ENCODE peak calls at places on chromosomes 12 and 14, in ten cellular contexts. C is adrenal gland, I is HCT116, O is OCI-LY7, R is mucosa of descending colon, P is transverse colon, K is PC-3, Q is small intestine, L is mesendoderm, N is sigmoid colon. S is an unnamed sample.
A peak's percentile ranks its signal among the peaks of the same experiment; 100 is the strongest.

GRCh38 chr14:90293766-90294471 is 37.6 kb downstream of the PSMC1 start:
- DNase-seq in C (no peak), I (no peak), O (no peak), R (no peak), P (no peak), K (no peak), Q (no peak), L (no peak), N (no peak), S (no peak)

GRCh38 chr12:51242150-51242549 is 3.5 kb downstream of the DAZAP2 start:
- DNase-seq in C (peak; percentile 32), I (no peak), O (no peak), R (no peak), P (no peak), K (no peak), Q (no peak), L (no peak), N (peak; percentile 73), S (no peak)

GRCh38 chr12:50058743-50059312 is 1.4 kb downstream of the ASIC1 start:
- DNase-seq in C (no peak), I (no peak), O (no peak), R (no peak), P (no peak), K (no peak), Q (no peak), L (no peak), N (no peak), S (no peak)

GRCh38 chr14:22865424-22866215 is 5.9 kb upstream of the LRP10 start:
- DNase-seq in C (no peak), I (no peak), O (no peak), R (peak; percentile 27), P (no peak), K (no peak), Q (no peak), L (peak; percentile 89), N (no peak), S (no peak)

GRCh38 chr12:67091204-67091603 is 178.0 kb upstream of the CAND1 start:
- DNase-seq in C (no peak), I (no peak), O (no peak), R (no peak), P (no peak), K (no peak), Q (no peak), L (no peak), N (no peak), S (no peak)

GRCh38 chr12:93766802-93767523 is 89.8 kb downstream of the CRADD start:
- DNase-seq in C (peak; percentile 47), I (no peak), O (no peak), R (no peak), P (peak; percentile 29), K (peak; percentile 85), Q (peak; percentile 71), L (peak; percentile 55), N (peak; percentile 80), S (no peak)

GRCh38 chr14:105861985-105862465 is 335.6 kb downstream of the TMEM121 start:
- DNase-seq in C (peak; percentile 4), I (no peak), O (peak; percentile 98), R (peak; percentile 13), P (peak; percentile 27), K (no peak), Q (no peak), L (no peak), N (peak; percentile 17), S (no peak)

GRCh38 chr12:117664169-117664568 is 302.7 kb upstream of the NOS1 start:
- DNase-seq in C (no peak), I (no peak), O (no peak), R (no peak), P (no peak), K (no peak), Q (no peak), L (no peak), N (no peak), S (no peak)

GRCh38 chr14:67633451-67634154 is 13.9 kb downstream of the ARG2 start:
- DNase-seq in C (no peak), I (no peak), O (no peak), R (no peak), P (peak; percentile 32), K (no peak), Q (peak; percentile 61), L (no peak), N (no peak), S (no peak)

GRCh38 chr12:98198261-98198982 is 317.0 kb upstream of the TMPO start:
- DNase-seq in C (no peak), I (no peak), O (peak; percentile 11), R (no peak), P (no peak), K (peak; percentile 2), Q (no peak), L (peak; percentile 32), N (no peak), S (no peak)

GRCh38 chr12:101824831-101825230 is 5.9 kb downstream of the GNPTAB start:
- DNase-seq in C (no peak), I (no peak), O (no peak), R (no peak), P (no peak), K (no peak), Q (no peak), L (peak; percentile 47), N (no peak), S (no peak)

GRCh38 chr14:82999802-83000201 is 1466.1 kb upstream of the SEL1L start:
- DNase-seq in C (no peak), I (no peak), O (no peak), R (no peak), P (no peak), K (no peak), Q (peak; percentile 21), L (peak; percentile 42), N (no peak), S (no peak)

GRCh38 chr14:106024983-106025604 is 498.7 kb downstream of the TMEM121 start:
- DNase-seq in C (no peak), I (no peak), O (no peak), R (no peak), P (no peak), K (no peak), Q (peak; percentile 37), L (no peak), N (no peak), S (no peak)

GRCh38 chr14:51167587-51168219 is 72.3 kb upstream of the TMX1 start:
- DNase-seq in C (no peak), I (no peak), O (no peak), R (no peak), P (no peak), K (peak; percentile 17), Q (no peak), L (no peak), N (no peak), S (no peak)

GRCh38 chr12:119894916-119895315 is 17.8 kb upstream of the CIT start:
- DNase-seq in C (no peak), I (no peak), O (no peak), R (no peak), P (no peak), K (no peak), Q (no peak), L (no peak), N (no peak), S (no peak)

GRCh38 chr12:124507188-124508109 is 60.0 kb downstream of the NCOR2 start:
- DNase-seq in C (no peak), I (no peak), O (no peak), R (no peak), P (no peak), K (no peak), Q (no peak), L (no peak), N (no peak), S (no peak)

GRCh38 chr12:124506145-124506831 is 61.1 kb downstream of the NCOR2 start:
- DNase-seq in C (peak; percentile 83), I (no peak), O (no peak), R (peak; percentile 77), P (peak; percentile 77), K (peak; percentile 15), Q (peak; percentile 27), L (peak; percentile 41), N (peak; percentile 93), S (no peak)

GRCh38 chr12:124508323-124509096 is 58.9 kb downstream of the NCOR2 start:
- DNase-seq in C (no peak), I (no peak), O (no peak), R (no peak), P (no peak), K (no peak), Q (no peak), L (no peak), N (peak; percentile 85), S (no peak)

GRCh38 chr12:124505001-124505818 is 62.2 kb downstream of the NCOR2 start:
- DNase-seq in C (no peak), I (no peak), O (no peak), R (no peak), P (no peak), K (no peak), Q (no peak), L (no peak), N (no peak), S (no peak)

GRCh38 chr12:124506832-124507153 is 60.6 kb downstream of the NCOR2 start:
- DNase-seq in C (no peak), I (no peak), O (no peak), R (no peak), P (no peak), K (no peak), Q (no peak), L (no peak), N (no peak), S (no peak)
- H3K4me3 ChIP-seq in C (no peak overlapping the region), I (no peak overlapping the region), O (no peak overlapping the region), R (no peak overlapping the region), P (no peak overlapping the region), K (no peak overlapping the region), Q (no peak overlapping the region), L (no peak overlapping the region), N (no peak overlapping the region), S (no peak overlapping the region)

GRCh38 chr14:75379930-75380270 is 47.9 kb upstream of the JDP2 start:
- DNase-seq in C (no peak), I (no peak), O (no peak), R (no peak), P (no peak), K (no peak), Q (no peak), L (no peak), N (no peak), S (no peak)
- H3K36me3 ChIP-seq in C (no peaks in the 10 kb centered on the region), I (no peaks in the 10 kb centered on the region), O (no peaks in the 10 kb centered on the region), R (no peaks in the 10 kb centered on the region), P (no peaks in the 10 kb centered on the region), K (no peaks in the 10 kb centered on the region), Q (no peaks in the 10 kb centered on the region), L (no peaks in the 10 kb centered on the region), N (no peaks in the 10 kb centered on the region), S (no peaks in the 10 kb centered on the region)

DNA sequence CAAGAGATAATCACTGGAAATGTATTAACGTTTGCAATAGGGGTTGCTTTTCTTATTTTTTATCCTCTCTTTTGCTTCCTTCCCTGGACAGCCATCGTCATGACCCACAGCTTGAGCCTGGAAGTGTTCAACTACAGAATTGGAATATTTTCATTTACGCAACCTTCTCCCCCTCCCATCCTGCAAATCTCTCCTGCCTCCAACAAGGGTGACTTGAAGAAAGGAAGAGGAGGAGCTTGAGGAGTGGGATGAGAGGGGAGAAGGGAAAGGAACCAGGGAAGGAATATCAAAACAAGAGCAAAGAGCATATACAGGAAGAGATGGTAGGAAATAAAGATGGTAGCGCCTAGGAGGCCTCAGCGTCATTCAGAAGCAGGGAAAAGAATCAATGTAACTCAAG is 1.6 kb upstream of the MANSC4 start:
- DNase-seq in C (no peak), I (no peak), O (no peak), R (no peak), P (no peak), K (no peak), Q (no peak), L (peak; percentile 69), N (no peak), S (no peak)
- H3K4me3 ChIP-seq in C (no peak overlapping the region), I (peak overlapping the region; percentile 75), O (peak overlapping the region; percentile 77), R (no peak overlapping the region), P (peak overlapping the region; percentile 81), K (peak overlapping the region; percentile 78), Q (no peak overlapping the region), L (no peak overlapping the region), N (peak overlapping the region; percentile 69), S (no peak overlapping the region)

GRCh38 chr14:74793506-74794155 is 30.5 kb downstream of the YLPM1 start:
- DNase-seq in C (no peak), I (no peak), O (peak; percentile 16), R (no peak), P (no peak), K (peak; percentile 32), Q (no peak), L (peak; percentile 40), N (no peak), S (no peak)
- H3K36me3 ChIP-seq in C (peaks cover 14% of the 10 kb centered on the region), I (peaks cover 4% of the 10 kb centered on the region), O (peaks cover 76% of the 10 kb centered on the region), R (no peaks in the 10 kb centered on the region), P (no peaks in the 10 kb centered on the region), K (peaks cover 15% of the 10 kb centered on the region), Q (peaks cover 3% of the 10 kb centered on the region), L (no peaks in the 10 kb centered on the region), N (peaks cover 12% of the 10 kb centered on the region), S (peaks cover 14% of the 10 kb centered on the region)